ENCODE peak calls at places on chromosomes 11 and 22, in nine cellular contexts. One of them, this sample, is unnamed.

GRCh38 chr11:66950113-66950535 is 8.1 kb downstream of the PC start:
- DNase-seq in A549: peak
- DNase-seq in OCI-LY7: no peak
- DNase-seq in endothelial cell of umbilical vein: peak
- DNase-seq in upper lobe of left lung: peak
- DNase-seq in GM23248: peak
- DNase-seq in neural progenitor cell: no peak
- DNase-seq in tibial artery: peak
- DNase-seq in neuronal stem cell: no peak
- DNase-seq in this sample: peak

GRCh38 chr11:76151561-76152085 is 54.7 kb downstream of the WNT11 start:
- DNase-seq in upper lobe of left lung: no peak
- DNase-seq in OCI-LY7: no peak
- DNase-seq in tibial artery: no peak
- DNase-seq in endothelial cell of umbilical vein: no peak
- DNase-seq in neural progenitor cell: no peak
- DNase-seq in A549: no peak
- DNase-seq in GM23248: no peak
- DNase-seq in neuronal stem cell: no peak
- DNase-seq in this sample: no peak

GRCh38 chr11:57476883-57477506 is 16.7 kb downstream of the RTN4RL2 start:
- DNase-seq in GM23248: peak
- DNase-seq in tibial artery: no peak
- DNase-seq in upper lobe of left lung: peak
- DNase-seq in neural progenitor cell: peak
- DNase-seq in OCI-LY7: peak
- DNase-seq in A549: peak
- DNase-seq in neuronal stem cell: no peak
- DNase-seq in endothelial cell of umbilical vein: no peak
- DNase-seq in this sample: no peak

GRCh38 chr11:101881586-101881985 is 33.2 kb upstream of the CEP126 start:
- DNase-seq in neural progenitor cell: no peak
- DNase-seq in GM23248: peak
- DNase-seq in upper lobe of left lung: no peak
- DNase-seq in A549: no peak
- DNase-seq in neuronal stem cell: no peak
- DNase-seq in OCI-LY7: no peak
- DNase-seq in tibial artery: no peak
- DNase-seq in endothelial cell of umbilical vein: no peak
- DNase-seq in this sample: no peak

GRCh38 chr11:68621826-68622225 is 62.5 kb upstream of the GAL start:
- DNase-seq in tibial artery: no peak
- DNase-seq in OCI-LY7: no peak
- DNase-seq in upper lobe of left lung: no peak
- DNase-seq in endothelial cell of umbilical vein: no peak
- DNase-seq in GM23248: no peak
- DNase-seq in A549: no peak
- DNase-seq in neuronal stem cell: no peak
- DNase-seq in neural progenitor cell: no peak
- DNase-seq in this sample: no peak

GRCh38 chr22:19632671-19633148 is 81.6 kb upstream of the SEPTIN5 start:
- DNase-seq in A549: no peak
- DNase-seq in endothelial cell of umbilical vein: no peak
- DNase-seq in upper lobe of left lung: no peak
- DNase-seq in neuronal stem cell: no peak
- DNase-seq in tibial artery: peak
- DNase-seq in GM23248: peak
- DNase-seq in OCI-LY7: no peak
- DNase-seq in neural progenitor cell: no peak
- DNase-seq in this sample: peak

GRCh38 chr11:11243790-11244469 is 109.1 kb downstream of the CSNK2A3 start:
- DNase-seq in OCI-LY7: peak
- DNase-seq in neural progenitor cell: peak
- DNase-seq in tibial artery: no peak
- DNase-seq in endothelial cell of umbilical vein: peak
- DNase-seq in upper lobe of left lung: no peak
- DNase-seq in neuronal stem cell: peak
- DNase-seq in GM23248: peak
- DNase-seq in A549: no peak
- DNase-seq in this sample: no peak

GRCh38 chr22:43506487-43506886 is 94.7 kb downstream of the MPPED1 start:
- DNase-seq in GM23248: no peak
- DNase-seq in neural progenitor cell: no peak
- DNase-seq in endothelial cell of umbilical vein: no peak
- DNase-seq in neuronal stem cell: no peak
- DNase-seq in tibial artery: no peak
- DNase-seq in A549: no peak
- DNase-seq in upper lobe of left lung: no peak
- DNase-seq in OCI-LY7: no peak
- DNase-seq in this sample: no peak

GRCh38 chr11:69670158-69670845 is 4.9 kb downstream of the LTO1 start:
- DNase-seq in neuronal stem cell: peak
- DNase-seq in endothelial cell of umbilical vein: peak
- DNase-seq in A549: peak
- DNase-seq in OCI-LY7: peak
- DNase-seq in GM23248: peak
- DNase-seq in tibial artery: peak
- DNase-seq in upper lobe of left lung: peak
- DNase-seq in neural progenitor cell: peak
- DNase-seq in this sample: peak

GRCh38 chr11:325796-326591 is 5.3 kb upstream of the IFITM3 start:
- DNase-seq in GM23248: no peak
- DNase-seq in A549: no peak
- DNase-seq in OCI-LY7: no peak
- DNase-seq in neuronal stem cell: no peak
- DNase-seq in upper lobe of left lung: no peak
- DNase-seq in endothelial cell of umbilical vein: no peak
- DNase-seq in tibial artery: peak
- DNase-seq in neural progenitor cell: no peak
- DNase-seq in this sample: peak

GRCh38 chr22:19879996-19880785 is 25.5 kb upstream of the GNB1L start:
- DNase-seq in upper lobe of left lung: no peak
- DNase-seq in neuronal stem cell: no peak
- DNase-seq in endothelial cell of umbilical vein: no peak
- DNase-seq in tibial artery: peak
- DNase-seq in OCI-LY7: no peak
- DNase-seq in GM23248: no peak
- DNase-seq in A549: no peak
- DNase-seq in neural progenitor cell: no peak
- DNase-seq in this sample: peak

GRCh38 chr22:19981171-19981960 is 35.3 kb downstream of the ARVCF start:
- DNase-seq in A549: no peak
- DNase-seq in endothelial cell of umbilical vein: no peak
- DNase-seq in tibial artery: peak
- DNase-seq in neuronal stem cell: no peak
- DNase-seq in OCI-LY7: no peak
- DNase-seq in GM23248: no peak
- DNase-seq in neural progenitor cell: no peak
- DNase-seq in upper lobe of left lung: no peak
- DNase-seq in this sample: no peak

GRCh38 chr22:23832226-23833016 is 6.4 kb downstream of the DERL3 start:
- DNase-seq in endothelial cell of umbilical vein: no peak
- DNase-seq in neural progenitor cell: no peak
- DNase-seq in neuronal stem cell: no peak
- DNase-seq in tibial artery: peak
- DNase-seq in upper lobe of left lung: no peak
- DNase-seq in GM23248: no peak
- DNase-seq in A549: no peak
- DNase-seq in OCI-LY7: no peak
- DNase-seq in this sample: peak

GRCh38 chr22:23831261-23831660 is 7.5 kb downstream of the DERL3 start:
- DNase-seq in tibial artery: peak
- DNase-seq in OCI-LY7: no peak
- DNase-seq in endothelial cell of umbilical vein: no peak
- DNase-seq in GM23248: no peak
- DNase-seq in upper lobe of left lung: no peak
- DNase-seq in neuronal stem cell: no peak
- DNase-seq in neural progenitor cell: no peak
- DNase-seq in A549: no peak
- DNase-seq in this sample: no peak

GRCh38 chr22:23829845-23830372 is 8.9 kb downstream of the DERL3 start:
- DNase-seq in neuronal stem cell: no peak
- DNase-seq in A549: no peak
- DNase-seq in upper lobe of left lung: no peak
- DNase-seq in GM23248: peak
- DNase-seq in tibial artery: no peak
- DNase-seq in OCI-LY7: no peak
- DNase-seq in neural progenitor cell: no peak
- DNase-seq in endothelial cell of umbilical vein: no peak
- DNase-seq in this sample: no peak

GRCh38 chr22:23833017-23833795 is 5.6 kb downstream of the DERL3 start:
- DNase-seq in neuronal stem cell: no peak
- DNase-seq in A549: no peak
- DNase-seq in tibial artery: peak
- DNase-seq in OCI-LY7: no peak
- DNase-seq in GM23248: no peak
- DNase-seq in neural progenitor cell: no peak
- DNase-seq in endothelial cell of umbilical vein: no peak
- DNase-seq in upper lobe of left lung: no peak
- DNase-seq in this sample: peak

DNA sequence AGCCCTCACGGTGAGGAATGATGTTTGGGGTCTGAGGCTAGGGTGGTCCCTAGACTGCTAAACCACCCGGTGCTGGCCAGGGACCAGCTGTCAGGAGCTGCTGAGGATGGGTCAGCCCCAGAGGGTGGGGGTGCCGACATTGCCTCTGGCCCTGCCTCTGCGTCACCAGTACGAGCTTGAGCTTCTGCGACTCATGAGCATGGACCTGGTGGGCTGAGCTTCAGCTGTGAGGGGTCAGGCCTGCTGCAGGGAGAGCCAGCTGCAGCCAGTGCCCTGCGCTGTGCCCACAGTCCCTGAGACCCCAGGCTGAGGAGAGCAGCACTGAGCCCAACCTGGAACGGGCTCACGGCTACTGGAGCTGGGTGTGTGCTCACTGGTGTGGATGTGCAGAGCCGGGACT is 7.0 kb downstream of the DERL3 start:
- DNase-seq in GM23248: no peak
- DNase-seq in endothelial cell of umbilical vein: no peak
- DNase-seq in A549: no peak
- DNase-seq in upper lobe of left lung: no peak
- DNase-seq in tibial artery: peak
- DNase-seq in neuronal stem cell: no peak
- DNase-seq in neural progenitor cell: no peak
- DNase-seq in OCI-LY7: no peak
- DNase-seq in this sample: peak
- H3K27ac ChIP-seq in GM23248: no peak
- H3K27ac ChIP-seq in endothelial cell of umbilical vein: no peak
- H3K27ac ChIP-seq in A549: no peak
- H3K27ac ChIP-seq in upper lobe of left lung: no peak
- H3K27ac ChIP-seq in tibial artery: no peak
- H3K27ac ChIP-seq in neuronal stem cell: no peak
- H3K27ac ChIP-seq in neural progenitor cell: no peak
- H3K27ac ChIP-seq in OCI-LY7: no peak
- H3K27ac ChIP-seq in this sample: no peak

DNA sequence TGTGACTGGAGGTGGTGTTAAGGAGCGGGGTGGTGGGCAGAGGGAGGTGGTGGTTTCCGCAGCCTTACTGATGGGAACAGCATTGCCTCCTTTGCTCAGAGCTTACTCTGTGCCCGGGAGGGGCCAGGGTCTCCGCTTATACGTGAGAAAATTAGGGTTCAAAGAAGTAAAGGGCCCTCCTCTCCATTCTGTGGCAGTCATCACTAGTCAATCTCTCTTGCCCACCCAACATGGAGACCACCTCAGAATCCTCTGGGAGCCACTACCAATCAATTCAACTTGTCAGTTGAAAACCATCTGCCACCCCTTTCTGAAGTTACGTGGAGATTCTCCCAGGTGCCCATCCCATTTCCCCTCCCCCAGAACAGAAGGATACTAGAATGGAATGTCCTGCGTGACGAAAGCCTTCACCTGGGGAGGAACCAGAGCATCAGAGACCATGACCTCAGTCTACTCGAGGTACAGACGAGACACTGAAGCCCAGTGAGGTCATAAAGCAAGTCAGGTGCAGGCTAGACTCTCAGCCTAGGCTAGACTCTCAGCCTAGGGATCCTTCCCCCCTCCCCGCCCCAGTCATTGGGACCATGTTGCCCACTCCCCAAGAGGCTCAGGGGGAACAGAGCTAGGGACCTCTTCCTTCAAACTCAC is 2.0 kb downstream of the SELENOM start:
- DNase-seq in neuronal stem cell: no peak
- DNase-seq in tibial artery: no peak
- DNase-seq in GM23248: peak
- DNase-seq in upper lobe of left lung: no peak
- DNase-seq in A549: no peak
- DNase-seq in endothelial cell of umbilical vein: no peak
- DNase-seq in OCI-LY7: no peak
- DNase-seq in neural progenitor cell: no peak
- DNase-seq in this sample: peak
- H3K4me3 ChIP-seq in neuronal stem cell: no peak
- H3K4me3 ChIP-seq in tibial artery: peak
- H3K4me3 ChIP-seq in GM23248: peak
- H3K4me3 ChIP-seq in upper lobe of left lung: no peak
- H3K4me3 ChIP-seq in A549: no peak
- H3K4me3 ChIP-seq in endothelial cell of umbilical vein: no peak
- H3K4me3 ChIP-seq in OCI-LY7: no peak
- H3K4me3 ChIP-seq in neural progenitor cell: no peak
- H3K4me3 ChIP-seq in this sample: peak

GRCh38 chr22:32801436-32802290 is at the start of gene TIMP3:
- DNase-seq in A549: peak
- DNase-seq in endothelial cell of umbilical vein: no peak
- DNase-seq in GM23248: peak
- DNase-seq in tibial artery: peak
- DNase-seq in neuronal stem cell: peak
- DNase-seq in neural progenitor cell: peak
- DNase-seq in OCI-LY7: no peak
- DNase-seq in upper lobe of left lung: peak
- DNase-seq in this sample: peak
- H3K27ac ChIP-seq in A549: peak
- H3K27ac ChIP-seq in endothelial cell of umbilical vein: no peak
- H3K27ac ChIP-seq in GM23248: peak
- H3K27ac ChIP-seq in tibial artery: peak
- H3K27ac ChIP-seq in neuronal stem cell: no peak
- H3K27ac ChIP-seq in neural progenitor cell: no peak
- H3K27ac ChIP-seq in OCI-LY7: no peak
- H3K27ac ChIP-seq in upper lobe of left lung: peak
- H3K27ac ChIP-seq in this sample: peak

GRCh38 chr22:39437836-39438704 is 18.7 kb upstream of the MGAT3 start:
- DNase-seq in OCI-LY7: peak
- DNase-seq in GM23248: no peak
- DNase-seq in upper lobe of left lung: no peak
- DNase-seq in endothelial cell of umbilical vein: no peak
- DNase-seq in tibial artery: no peak
- DNase-seq in neural progenitor cell: no peak
- DNase-seq in A549: no peak
- DNase-seq in neuronal stem cell: no peak
- DNase-seq in this sample: no peak
- H3K4me3 ChIP-seq in OCI-LY7: peak
- H3K4me3 ChIP-seq in GM23248: no peak
- H3K4me3 ChIP-seq in upper lobe of left lung: no peak
- H3K4me3 ChIP-seq in endothelial cell of umbilical vein: no peak
- H3K4me3 ChIP-seq in tibial artery: no peak
- H3K4me3 ChIP-seq in neural progenitor cell: no peak
- H3K4me3 ChIP-seq in A549: no peak
- H3K4me3 ChIP-seq in neuronal stem cell: no peak
- H3K4me3 ChIP-seq in this sample: peak

DNA sequence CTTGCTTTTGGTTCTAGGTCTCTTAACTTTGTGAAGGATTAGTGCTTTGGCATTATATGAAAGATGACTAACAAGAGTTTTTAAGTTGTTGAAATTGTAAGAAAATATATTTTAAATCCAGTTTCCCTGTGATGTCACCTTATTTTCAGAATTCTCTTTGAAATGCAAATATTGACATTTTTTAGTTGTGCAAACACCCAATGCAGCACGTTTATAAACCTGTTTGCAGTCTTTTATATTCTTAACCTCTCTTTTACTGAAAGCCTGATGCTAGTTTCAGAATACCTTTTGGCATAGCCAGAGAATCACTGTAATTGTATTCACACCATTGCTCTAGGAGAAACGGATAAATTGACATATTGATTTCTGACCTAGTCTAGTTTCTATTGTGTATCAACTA is 42.8 kb upstream of the SLC37A2 start:
- DNase-seq in A549: no peak
- DNase-seq in neural progenitor cell: no peak
- DNase-seq in OCI-LY7: no peak
- DNase-seq in GM23248: no peak
- DNase-seq in endothelial cell of umbilical vein: no peak
- DNase-seq in upper lobe of left lung: no peak
- DNase-seq in tibial artery: no peak
- DNase-seq in neuronal stem cell: no peak
- DNase-seq in this sample: no peak
- H3K27ac ChIP-seq in A549: no peak
- H3K27ac ChIP-seq in neural progenitor cell: no peak
- H3K27ac ChIP-seq in OCI-LY7: no peak
- H3K27ac ChIP-seq in GM23248: no peak
- H3K27ac ChIP-seq in endothelial cell of umbilical vein: no peak
- H3K27ac ChIP-seq in upper lobe of left lung: no peak
- H3K27ac ChIP-seq in tibial artery: no peak
- H3K27ac ChIP-seq in neuronal stem cell: no peak
- H3K27ac ChIP-seq in this sample: no peak